ENCODE peak calls at places on chromosomes 2 and 18, in nine cellular contexts. One of them, this sample, is unnamed.

GRCh38 chr2:134647607-134648256 is 71.1 kb downstream of the TMEM163 start:
- DNase-seq in HFFc6: no peak
- DNase-seq in MM.1S: no peak
- DNase-seq in right atrium auricular region: no peak
- DNase-seq in A549: no peak
- DNase-seq in gastrocnemius medialis: no peak
- DNase-seq in endothelial cell of umbilical vein: no peak
- DNase-seq in AG04449: no peak
- DNase-seq in GM13977: no peak
- DNase-seq in this sample: no peak

GRCh38 chr2:37764739-37765138 is 93.3 kb upstream of the CDC42EP3 start:
- DNase-seq in HFFc6: no peak
- DNase-seq in MM.1S: no peak
- DNase-seq in right atrium auricular region: no peak
- DNase-seq in A549: no peak
- DNase-seq in gastrocnemius medialis: no peak
- DNase-seq in endothelial cell of umbilical vein: peak; percentile 36
- DNase-seq in AG04449: no peak
- DNase-seq in GM13977: no peak
- DNase-seq in this sample: no peak

GRCh38 chr2:207619764-207620203 is 5.4 kb downstream of the METTL21A start:
- DNase-seq in HFFc6: no peak
- DNase-seq in MM.1S: no peak
- DNase-seq in right atrium auricular region: no peak
- DNase-seq in A549: no peak
- DNase-seq in gastrocnemius medialis: no peak
- DNase-seq in endothelial cell of umbilical vein: peak; percentile 43
- DNase-seq in AG04449: no peak
- DNase-seq in GM13977: peak; percentile 39
- DNase-seq in this sample: peak; percentile 35

GRCh38 chr18:9803698-9804516 is 81.9 kb upstream of the TXNDC2 start:
- DNase-seq in HFFc6: no peak
- DNase-seq in MM.1S: peak; percentile 41
- DNase-seq in right atrium auricular region: no peak
- DNase-seq in A549: no peak
- DNase-seq in gastrocnemius medialis: no peak
- DNase-seq in endothelial cell of umbilical vein: peak; percentile 34
- DNase-seq in AG04449: no peak
- DNase-seq in GM13977: no peak
- DNase-seq in this sample: no peak

GRCh38 chr2:151878655-151879563 is 50.7 kb upstream of the ARL5A start:
- DNase-seq in HFFc6: no peak
- DNase-seq in MM.1S: peak; percentile 16
- DNase-seq in right atrium auricular region: no peak
- DNase-seq in A549: peak; percentile 7
- DNase-seq in gastrocnemius medialis: no peak
- DNase-seq in endothelial cell of umbilical vein: peak; percentile 95
- DNase-seq in AG04449: no peak
- DNase-seq in GM13977: no peak
- DNase-seq in this sample: no peak

GRCh38 chr2:180657054-180657453 is 323.4 kb upstream of the UBE2E3 start:
- DNase-seq in HFFc6: peak; percentile 70
- DNase-seq in MM.1S: no peak
- DNase-seq in right atrium auricular region: no peak
- DNase-seq in A549: peak; percentile 42
- DNase-seq in gastrocnemius medialis: no peak
- DNase-seq in endothelial cell of umbilical vein: no peak
- DNase-seq in AG04449: no peak
- DNase-seq in GM13977: no peak
- DNase-seq in this sample: no peak

GRCh38 chr2:121650554-121650930 is 1.3 kb upstream of the CLASP1 start:
- DNase-seq in HFFc6: no peak
- DNase-seq in MM.1S: peak; percentile 61
- DNase-seq in right atrium auricular region: no peak
- DNase-seq in A549: no peak
- DNase-seq in gastrocnemius medialis: no peak
- DNase-seq in endothelial cell of umbilical vein: no peak
- DNase-seq in AG04449: no peak
- DNase-seq in GM13977: peak; percentile 35
- DNase-seq in this sample: peak; percentile 73

GRCh38 chr2:72999729-73000725 is 71.5 kb downstream of the SFXN5 start:
- DNase-seq in HFFc6: peak; percentile 5
- DNase-seq in MM.1S: no peak
- DNase-seq in right atrium auricular region: peak; percentile 49
- DNase-seq in A549: no peak
- DNase-seq in gastrocnemius medialis: no peak
- DNase-seq in endothelial cell of umbilical vein: peak; percentile 27
- DNase-seq in AG04449: no peak
- DNase-seq in GM13977: no peak
- DNase-seq in this sample: no peak

GRCh38 chr2:86068098-86069047 is 37.3 kb downstream of the POLR1A start:
- DNase-seq in HFFc6: peak; percentile 9
- DNase-seq in MM.1S: peak; percentile 76
- DNase-seq in right atrium auricular region: peak; percentile 59
- DNase-seq in A549: peak; percentile 29
- DNase-seq in gastrocnemius medialis: peak; percentile 80
- DNase-seq in endothelial cell of umbilical vein: no peak
- DNase-seq in AG04449: no peak
- DNase-seq in GM13977: peak; percentile 53
- DNase-seq in this sample: peak; percentile 41

GRCh38 chr2:164697688-164698290 is 76.5 kb upstream of the GRB14 start:
- DNase-seq in HFFc6: no peak
- DNase-seq in MM.1S: peak; percentile 30
- DNase-seq in right atrium auricular region: no peak
- DNase-seq in A549: peak; percentile 51
- DNase-seq in gastrocnemius medialis: no peak
- DNase-seq in endothelial cell of umbilical vein: peak; percentile 51
- DNase-seq in AG04449: no peak
- DNase-seq in GM13977: no peak
- DNase-seq in this sample: no peak
- TF ChIP-seq CTCF in HFFc6: peak; percentile 82
- TF ChIP-seq CTCF in MM.1S: peak; percentile 59
- TF ChIP-seq CTCF in right atrium auricular region: peak; percentile 67
- TF ChIP-seq CTCF in A549: peak; percentile 68
- TF ChIP-seq CTCF in gastrocnemius medialis: no peak
- TF ChIP-seq CTCF in endothelial cell of umbilical vein: peak; percentile 42
- TF ChIP-seq CTCF in AG04449: peak; percentile 46
- TF ChIP-seq CTCF in GM13977: peak; percentile 40
- TF ChIP-seq CTCF in this sample: peak; percentile 27

GRCh38 chr2:42094114-42094513 is 46.3 kb downstream of the PKDCC start:
- DNase-seq in HFFc6: no peak
- DNase-seq in MM.1S: no peak
- DNase-seq in right atrium auricular region: no peak
- DNase-seq in A549: no peak
- DNase-seq in gastrocnemius medialis: no peak
- DNase-seq in endothelial cell of umbilical vein: no peak
- DNase-seq in AG04449: no peak
- DNase-seq in GM13977: no peak
- DNase-seq in this sample: no peak

GRCh38 chr2:42098571-42099430 is 51.0 kb downstream of the PKDCC start:
- DNase-seq in HFFc6: no peak
- DNase-seq in MM.1S: no peak
- DNase-seq in right atrium auricular region: peak; percentile 79
- DNase-seq in A549: no peak
- DNase-seq in gastrocnemius medialis: no peak
- DNase-seq in endothelial cell of umbilical vein: no peak
- DNase-seq in AG04449: no peak
- DNase-seq in GM13977: no peak
- DNase-seq in this sample: no peak

GRCh38 chr2:42096869-42097591 is 49.2 kb downstream of the PKDCC start:
- DNase-seq in HFFc6: no peak
- DNase-seq in MM.1S: peak; percentile 57
- DNase-seq in right atrium auricular region: no peak
- DNase-seq in A549: no peak
- DNase-seq in gastrocnemius medialis: no peak
- DNase-seq in endothelial cell of umbilical vein: no peak
- DNase-seq in AG04449: no peak
- DNase-seq in GM13977: peak; percentile 62
- DNase-seq in this sample: peak; percentile 71

GRCh38 chr2:42092084-42092996 is 44.5 kb downstream of the PKDCC start:
- DNase-seq in HFFc6: no peak
- DNase-seq in MM.1S: no peak
- DNase-seq in right atrium auricular region: no peak
- DNase-seq in A549: peak; percentile 75
- DNase-seq in gastrocnemius medialis: no peak
- DNase-seq in endothelial cell of umbilical vein: peak; percentile 44
- DNase-seq in AG04449: no peak
- DNase-seq in GM13977: no peak
- DNase-seq in this sample: no peak

DNA sequence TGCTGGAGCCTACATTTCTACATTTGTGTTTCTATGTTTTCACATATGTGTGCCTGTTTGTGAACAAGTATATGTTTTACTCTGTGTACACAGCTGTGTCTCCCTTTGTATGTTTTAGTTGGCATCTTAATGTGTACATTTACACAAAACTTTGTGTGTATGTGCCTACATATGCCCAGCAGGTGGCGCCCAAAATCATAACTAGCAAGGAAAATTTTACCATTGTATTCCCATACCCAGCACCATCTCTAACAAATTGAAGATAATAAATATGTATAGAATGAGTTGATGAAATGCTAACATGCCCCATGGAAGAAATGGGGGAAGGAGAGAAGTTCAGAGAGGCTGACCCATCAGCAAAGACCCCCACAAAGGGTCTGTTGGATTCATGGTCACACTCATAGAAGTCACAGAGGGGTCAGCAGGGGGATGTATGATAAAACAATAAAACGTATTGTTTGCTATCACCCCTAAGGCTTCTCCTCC is 48.1 kb downstream of the PKDCC start:
- DNase-seq in HFFc6: peak; percentile 59
- DNase-seq in MM.1S: peak; percentile 81
- DNase-seq in right atrium auricular region: peak; percentile 84
- DNase-seq in A549: peak; percentile 84
- DNase-seq in gastrocnemius medialis: no peak
- DNase-seq in endothelial cell of umbilical vein: peak; percentile 75
- DNase-seq in AG04449: no peak
- DNase-seq in GM13977: no peak
- DNase-seq in this sample: peak; percentile 83
- TF ChIP-seq CTCF in HFFc6: peak; percentile 96
- TF ChIP-seq CTCF in MM.1S: peak; percentile 86
- TF ChIP-seq CTCF in right atrium auricular region: peak; percentile 88
- TF ChIP-seq CTCF in A549: peak; percentile 99
- TF ChIP-seq CTCF in gastrocnemius medialis: peak; percentile 80
- TF ChIP-seq CTCF in endothelial cell of umbilical vein: peak; percentile 50
- TF ChIP-seq CTCF in AG04449: peak; percentile 63
- TF ChIP-seq CTCF in GM13977: peak; percentile 74
- TF ChIP-seq CTCF in this sample: peak; percentile 66

GRCh38 chr2:95289251-95289650 is 7.9 kb upstream of the KCNIP3 start:
- DNase-seq in HFFc6: no peak
- DNase-seq in MM.1S: no peak
- DNase-seq in right atrium auricular region: no peak
- DNase-seq in A549: no peak
- DNase-seq in gastrocnemius medialis: no peak
- DNase-seq in endothelial cell of umbilical vein: no peak
- DNase-seq in AG04449: no peak
- DNase-seq in GM13977: no peak
- DNase-seq in this sample: no peak
- TF ChIP-seq CTCF in HFFc6: no peak
- TF ChIP-seq CTCF in MM.1S: no peak
- TF ChIP-seq CTCF in right atrium auricular region: no peak
- TF ChIP-seq CTCF in A549: no peak
- TF ChIP-seq CTCF in gastrocnemius medialis: no peak
- TF ChIP-seq CTCF in endothelial cell of umbilical vein: no peak
- TF ChIP-seq CTCF in AG04449: no peak
- TF ChIP-seq CTCF in GM13977: no peak
- TF ChIP-seq CTCF in this sample: no peak

DNA sequence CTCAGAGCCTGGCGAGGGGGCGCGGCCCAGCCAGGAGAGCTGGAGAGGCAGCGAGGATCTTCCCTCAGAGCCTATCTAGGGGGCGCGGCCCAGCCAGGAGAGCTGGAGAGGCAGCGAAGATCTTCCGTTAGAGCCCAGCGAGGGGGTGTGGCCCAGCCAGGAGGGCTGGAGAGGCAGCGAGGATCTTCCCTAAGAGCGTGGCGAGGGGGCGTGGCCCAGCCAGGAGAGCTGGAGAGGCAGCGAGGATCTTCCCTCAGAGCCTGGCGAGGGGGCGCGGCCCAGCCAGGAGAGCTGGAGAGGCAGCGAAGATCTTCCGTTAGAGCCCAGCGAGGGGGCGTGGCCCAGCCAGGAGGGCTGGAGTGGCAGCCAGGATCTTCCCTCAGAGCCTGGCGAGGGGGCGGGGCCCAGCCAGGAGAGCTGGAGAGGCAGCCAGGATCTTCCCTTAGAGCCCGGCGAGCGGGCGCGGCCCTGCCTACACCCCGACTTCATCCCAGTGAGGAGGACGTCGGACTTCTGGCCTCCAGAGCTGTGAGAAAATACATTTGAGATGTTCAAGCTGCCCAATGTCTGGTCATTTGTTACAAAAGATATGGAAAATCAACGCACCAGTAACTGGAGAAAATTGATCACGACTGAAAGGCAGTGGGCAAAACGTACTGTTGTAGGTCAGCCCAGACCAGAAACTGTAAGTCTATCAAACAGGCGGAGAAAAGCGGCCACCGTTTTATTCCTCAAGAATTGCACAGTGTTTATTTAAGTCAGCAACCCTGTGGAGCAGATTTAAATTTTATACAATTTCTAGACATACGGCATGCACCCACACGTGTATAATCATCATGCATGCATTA is 63.5 kb upstream of the TMEM18 start:
- DNase-seq in HFFc6: peak; percentile 91
- DNase-seq in MM.1S: no peak
- DNase-seq in right atrium auricular region: no peak
- DNase-seq in A549: peak; percentile 99
- DNase-seq in gastrocnemius medialis: peak; percentile 11
- DNase-seq in endothelial cell of umbilical vein: peak; percentile 92
- DNase-seq in AG04449: peak; percentile 74
- DNase-seq in GM13977: no peak
- DNase-seq in this sample: peak; percentile 78
- TF ChIP-seq CTCF in HFFc6: no peak
- TF ChIP-seq CTCF in MM.1S: no peak
- TF ChIP-seq CTCF in right atrium auricular region: no peak
- TF ChIP-seq CTCF in A549: no peak
- TF ChIP-seq CTCF in gastrocnemius medialis: no peak
- TF ChIP-seq CTCF in endothelial cell of umbilical vein: no peak
- TF ChIP-seq CTCF in AG04449: no peak
- TF ChIP-seq CTCF in GM13977: no peak
- TF ChIP-seq CTCF in this sample: no peak

This sample was measured in GM12865.